ENCODE peak calls at places on chromosomes 5 and 9, in nine cellular contexts. F, Z, S, W, P, T, N, O and E are unnamed samples.

GRCh38 chr9:112326194-112326593 is 7.2 kb downstream of the PTBP3 start:
- DNase-seq in S (no peak), W (no peak), O (no peak), F (no peak), T (no peak), N (no peak), P (no peak), Z (no peak), E (no peak)

GRCh38 chr5:53041071-53041692 is 52.0 kb downstream of the ITGA2 start:
- DNase-seq in F (peak), N (no peak), T (no peak), O (peak), Z (no peak), W (no peak), P (no peak), S (no peak), E (no peak)

GRCh38 chr5:151179489-151179840 is 21.9 kb upstream of the ANXA6 start:
- DNase-seq in Z (no peak), P (peak), O (no peak), T (no peak), F (no peak), N (no peak), S (no peak), W (no peak), E (no peak)

GRCh38 chr9:126906086-126906485 is 8.5 kb upstream of the RALGPS1 start:
- DNase-seq in F (no peak), S (no peak), N (no peak), T (no peak), O (no peak), Z (no peak), P (no peak), W (no peak), E (no peak)

GRCh38 chr5:73213566-73213998 is 40.6 kb downstream of the TMEM174 start:
- DNase-seq in Z (peak), O (peak), N (no peak), F (peak), W (no peak), T (no peak), S (no peak), P (no peak), E (peak)

GRCh38 chr5:127849891-127850290 is 146.7 kb downstream of the CCDC192 start:
- DNase-seq in N (no peak), W (no peak), Z (no peak), S (no peak), F (no peak), P (no peak), T (no peak), O (no peak), E (no peak)

GRCh38 chr9:34486572-34486971 is 28.0 kb downstream of the DNAI1 start:
- DNase-seq in S (no peak), P (no peak), N (no peak), W (no peak), O (no peak), Z (no peak), F (no peak), T (no peak), E (no peak)

GRCh38 chr5:11504794-11505193 is 399.5 kb downstream of the CTNND2 start:
- DNase-seq in N (no peak), P (no peak), Z (no peak), W (no peak), S (no peak), F (peak), T (no peak), O (peak), E (no peak)

GRCh38 chr5:90983148-90983547 is 400.0 kb downstream of the ARRDC3 start:
- DNase-seq in F (peak), O (peak), S (no peak), W (peak), N (no peak), P (no peak), Z (peak), T (no peak), E (no peak)

GRCh38 chr9:114227288-114228033 is 72.1 kb downstream of the COL27A1 start:
- DNase-seq in P (no peak), W (no peak), N (no peak), T (no peak), F (no peak), S (no peak), Z (no peak), O (no peak), E (no peak)

GRCh38 chr5:141914154-141914743 is 9.4 kb upstream of the DELE1 start:
- DNase-seq in P (peak), N (no peak), T (peak), W (no peak), O (no peak), S (no peak), Z (no peak), F (peak), E (no peak)

GRCh38 chr9:111766066-111766465 is 28.7 kb downstream of the SHOC1 start:
- DNase-seq in Z (no peak), T (no peak), O (no peak), W (no peak), N (no peak), S (no peak), P (no peak), F (no peak), E (no peak)

GRCh38 chr9:106893088-106893487 is 30.1 kb downstream of the ZNF462 start:
- DNase-seq in S (no peak), W (peak), P (no peak), T (no peak), Z (no peak), O (no peak), F (peak), N (no peak), E (no peak)

GRCh38 chr5:91486638-91487037 is 103.5 kb upstream of the ARRDC3 start:
- DNase-seq in S (no peak), N (no peak), T (no peak), F (peak), W (peak), O (peak), P (no peak), Z (no peak), E (no peak)

GRCh38 chr5:80399553-80400239 is 8.2 kb upstream of the ZFYVE16 start:
- DNase-seq in F (peak), W (peak), Z (no peak), N (no peak), T (no peak), O (peak), P (no peak), S (no peak), E (no peak)

GRCh38 chr5:102754499-102755424 is at the start of gene PAM:
- DNase-seq in F (peak), T (peak), N (peak), Z (no peak), P (peak), S (peak), W (peak), O (peak), E (no peak)

GRCh38 chr5:95963650-95964410 is 2.2 kb upstream of the ELL2 start:
- DNase-seq in N (no peak), W (no peak), F (peak), Z (no peak), O (peak), S (no peak), P (no peak), T (no peak), E (no peak)

GRCh38 chr5:169795311-169795710 is 158.2 kb downstream of the DOCK2 start:
- DNase-seq in P (no peak), T (no peak), N (no peak), W (no peak), F (no peak), O (no peak), S (no peak), Z (no peak), E (no peak)

GRCh38 chr9:136143215-136144001 is 24.7 kb upstream of the TMEM250 start:
- DNase-seq in O (no peak), P (no peak), S (no peak), W (no peak), T (no peak), F (no peak), Z (no peak), N (no peak), E (no peak)

GRCh38 chr5:113824307-113824706 is 310.8 kb downstream of the YTHDC2 start:
- DNase-seq in N (no peak), Z (no peak), T (no peak), S (no peak), W (no peak), O (no peak), P (no peak), F (no peak), E (no peak)

GRCh38 chr9:99819123-99819483 is 2.6 kb upstream of the NR4A3 start:
- DNase-seq in F (no peak), N (no peak), W (no peak), S (no peak), T (no peak), P (no peak), Z (no peak), O (no peak), E (no peak)

GRCh38 chr5:132136906-132137305 is 63.3 kb downstream of the CSF2 start:
- DNase-seq in F (peak), Z (peak), P (no peak), T (no peak), N (no peak), S (no peak), O (peak), W (no peak), E (no peak)

GRCh38 chr5:126449751-126450271 is 26.6 kb downstream of the GRAMD2B start:
- DNase-seq in T (no peak), S (no peak), W (no peak), F (peak), P (no peak), Z (no peak), N (no peak), O (peak), E (no peak)

GRCh38 chr5:167912944-167913343 is 378.5 kb upstream of the WWC1 start:
- DNase-seq in T (no peak), P (no peak), W (no peak), F (peak), Z (no peak), N (no peak), S (no peak), O (no peak), E (no peak)

GRCh38 chr5:73895471-73895870 is 269.5 kb downstream of the ARHGEF28 start:
- DNase-seq in W (no peak), T (no peak), F (no peak), N (no peak), O (no peak), Z (no peak), P (no peak), S (no peak), E (no peak)

GRCh38 chr5:39517800-39518199 is 93.0 kb upstream of the DAB2 start:
- DNase-seq in P (no peak), F (peak), T (no peak), N (no peak), W (peak), S (no peak), Z (peak), O (peak), E (peak)

GRCh38 chr5:126863402-126863801 is 86.5 kb downstream of the LMNB1 start:
- DNase-seq in O (no peak), F (no peak), N (no peak), S (no peak), W (no peak), P (no peak), Z (no peak), T (no peak), E (no peak)

GRCh38 chr9:22241024-22241423 is 205.6 kb upstream of the DMRTA1 start:
- DNase-seq in W (no peak), Z (no peak), P (no peak), T (no peak), O (no peak), N (no peak), F (peak), S (no peak), E (no peak)

GRCh38 chr5:9251379-9251980 is 294.4 kb downstream of the SEMA5A start:
- DNase-seq in S (no peak), F (peak), Z (peak), O (no peak), N (no peak), T (no peak), W (no peak), P (no peak), E (no peak)

GRCh38 chr9:100411472-100412270 is 15.3 kb upstream of the MSANTD3 start:
- DNase-seq in F (peak), W (peak), O (peak), Z (peak), N (peak), S (peak), T (peak), P (peak), E (no peak)

GRCh38 chr5:150350524-150351344 is 6.8 kb upstream of the TCOF1 start:
- DNase-seq in P (peak), F (peak), O (peak), T (peak), N (no peak), Z (peak), S (peak), W (peak), E (no peak)

GRCh38 chr5:72320022-72320898 is at the start of the genes MRPS27 and PTCD2:
- DNase-seq in Z (peak), P (peak), W (peak), N (peak), F (peak), O (peak), S (peak), T (peak), E (peak)

GRCh38 chr9:94952553-94953373 is 226.3 kb downstream of the AOPEP start:
- DNase-seq in Z (no peak), O (no peak), F (peak), T (no peak), P (no peak), S (no peak), N (no peak), W (no peak), E (no peak)

GRCh38 chr5:53430618-53431252 is 49.7 kb upstream of the FST start:
- DNase-seq in F (peak), O (peak), N (no peak), W (no peak), P (no peak), T (no peak), S (no peak), Z (no peak), E (no peak)

DNA sequence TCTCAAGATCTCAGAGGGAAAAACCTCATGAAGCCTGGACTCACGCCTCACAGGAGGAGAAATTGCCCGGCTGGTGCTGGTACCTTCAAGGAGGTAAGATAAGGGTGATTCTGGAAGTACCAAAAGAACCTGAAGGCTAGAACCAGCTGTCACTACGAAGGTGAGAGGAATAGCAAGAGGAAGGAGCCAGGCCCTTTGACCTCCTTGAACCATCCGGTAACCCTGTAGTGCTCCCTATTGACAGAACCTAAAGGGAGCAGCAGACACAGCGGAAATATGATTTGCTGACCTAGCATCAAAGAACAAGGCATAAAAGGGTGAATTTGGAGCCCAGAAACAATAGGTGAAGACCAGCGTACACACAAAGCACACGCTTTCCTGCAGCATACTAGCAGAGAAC is 92.2 kb downstream of the DOCK8 start:
- DNase-seq in W (no peak), Z (no peak), T (peak), P (no peak), F (no peak), O (no peak), N (no peak), S (peak), E (no peak)
- TF ChIP-seq CTCF in W (peak), Z (no peak), T (no peak), P (no peak), F (no peak), O (no peak), N (peak), S (no peak), E (no peak)

GRCh38 chr9:133703571-133704399 is 34.4 kb downstream of the SARDH start:
- DNase-seq in F (no peak), S (no peak), P (no peak), W (no peak), Z (no peak), O (no peak), T (no peak), N (no peak), E (no peak)
- H3K4me3 ChIP-seq in F (no peak), S (no peak), P (no peak), W (no peak), Z (no peak), O (no peak), T (no peak), N (no peak), E (no peak)

GRCh38 chr9:3971391-3972082 is 328.3 kb downstream of the GLIS3 start:
- DNase-seq in T (no peak), W (no peak), O (no peak), P (no peak), F (peak), S (no peak), Z (no peak), N (no peak), E (no peak)

GRCh38 chr9:3972687-3973086 is 327.2 kb downstream of the GLIS3 start:
- DNase-seq in F (no peak), N (no peak), P (no peak), W (no peak), Z (no peak), S (no peak), O (no peak), T (no peak), E (no peak)

GRCh38 chr9:3968891-3969290 is 331.0 kb downstream of the GLIS3 start:
- DNase-seq in S (no peak), Z (no peak), F (peak), W (no peak), P (no peak), T (no peak), O (no peak), N (no peak), E (no peak)

GRCh38 chr9:3969846-3970245 is 330.0 kb downstream of the GLIS3 start:
- DNase-seq in O (no peak), T (no peak), W (no peak), S (no peak), N (no peak), P (no peak), F (no peak), Z (no peak), E (no peak)
- TF ChIP-seq CTCF in O (no peak), T (no peak), W (no peak), S (no peak), N (no peak), P (no peak), F (no peak), Z (no peak), E (no peak)

GRCh38 chr9:27086818-27087680 is 22.0 kb upstream of the TEK start:
- DNase-seq in O (peak), P (no peak), F (peak), Z (no peak), W (no peak), T (no peak), S (no peak), N (no peak), E (peak)
- H3K4me3 ChIP-seq in O (no peak), P (no peak), F (no peak), Z (no peak), W (no peak), T (no peak), S (no peak), N (no peak), E (no peak)

GRCh38 chr5:109410389-109411174 is 808 bp upstream of the PJA2 start:
- DNase-seq in S (peak), Z (no peak), P (peak), W (peak), O (peak), N (peak), T (peak), F (peak), E (no peak)
- TF ChIP-seq CTCF in S (no peak), Z (no peak), P (no peak), W (no peak), O (no peak), N (no peak), T (no peak), F (no peak), E (no peak)

GRCh38 chr5:6404129-6404528 is 25.8 kb upstream of the MED10 start:
- DNase-seq in Z (no peak), T (no peak), O (no peak), S (no peak), F (peak), P (no peak), N (no peak), W (no peak), E (no peak)

GRCh38 chr5:6401410-6401809 is 23.1 kb upstream of the MED10 start:
- DNase-seq in F (no peak), W (no peak), N (no peak), P (peak), O (no peak), S (no peak), T (no peak), Z (no peak), E (no peak)

GRCh38 chr5:6402939-6403338 is 24.6 kb upstream of the MED10 start:
- DNase-seq in O (no peak), P (no peak), S (no peak), F (peak), N (no peak), T (no peak), W (no peak), Z (no peak), E (no peak)

GRCh38 chr5:6405591-6405990 is 27.2 kb upstream of the MED10 start:
- DNase-seq in S (no peak), T (no peak), P (peak), Z (no peak), N (no peak), W (no peak), O (no peak), F (no peak), E (no peak)

DNA sequence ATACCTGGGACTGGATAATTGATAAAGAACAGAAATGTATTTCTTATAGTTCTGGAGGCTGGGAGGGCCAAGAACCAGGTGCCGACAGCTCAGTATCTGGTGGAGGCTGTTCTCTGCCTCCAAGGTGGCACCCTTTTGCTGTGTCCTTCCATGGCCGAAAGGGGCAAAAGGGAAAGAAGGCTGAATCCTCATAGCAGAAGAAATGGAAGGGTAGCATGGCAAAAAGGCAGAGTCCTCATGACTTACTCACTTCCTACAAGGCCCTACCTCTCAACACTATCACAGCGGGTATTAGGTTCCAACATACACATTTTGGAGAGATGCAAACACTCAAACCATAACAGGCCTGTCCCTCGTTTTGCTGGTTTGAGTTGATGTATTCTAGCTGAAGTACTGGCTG is 25.1 kb upstream of the MED10 start:
- DNase-seq in O (no peak), W (no peak), Z (no peak), F (no peak), S (no peak), T (no peak), N (no peak), P (no peak), E (no peak)
- H3K4me3 ChIP-seq in O (no peak), W (no peak), Z (no peak), F (no peak), S (no peak), T (no peak), N (no peak), P (no peak), E (no peak)

DNA sequence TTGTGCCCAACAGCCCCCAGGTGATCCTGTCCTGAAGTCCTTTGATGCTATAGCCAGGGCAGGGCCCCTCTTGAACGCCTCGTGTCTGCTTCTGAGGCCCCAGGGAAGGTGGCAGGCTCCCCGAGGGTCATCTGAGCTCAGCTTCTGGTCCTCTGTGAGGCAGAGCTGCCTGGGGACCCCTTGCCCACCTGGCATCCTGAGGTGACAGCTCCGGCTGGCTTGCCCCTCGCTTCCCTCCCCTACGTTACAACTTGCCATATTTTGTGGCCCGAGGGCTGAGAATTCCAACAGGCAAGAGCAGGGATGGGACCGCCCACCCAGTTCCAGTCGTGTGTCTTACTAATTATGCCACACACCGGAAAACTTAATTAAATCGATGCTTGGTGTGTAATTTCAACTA is 220.8 kb upstream of the IER5L start:
- DNase-seq in T (no peak), N (no peak), O (no peak), Z (no peak), W (no peak), F (no peak), S (no peak), P (no peak), E (no peak)
- TF ChIP-seq CTCF in T (no peak), N (no peak), O (no peak), Z (no peak), W (no peak), F (no peak), S (no peak), P (no peak), E (no peak)

GRCh38 chr5:174533127-174533453 is 191.3 kb upstream of the MSX2 start:
- DNase-seq in N (no peak), W (no peak), O (no peak), T (no peak), S (no peak), F (no peak), P (no peak), Z (no peak), E (no peak)
- H3K4me3 ChIP-seq in N (no peak), W (peak), O (no peak), T (no peak), S (no peak), F (peak), P (no peak), Z (no peak), E (no peak)